ENCODE peak calls at places on chromosomes 4 and X, in seven cellular contexts. H, O, V, L, U, N and J are unnamed samples.

GRCh38 chr4:41256131-41256739 is 493 bp upstream of the UCHL1 start:
- DNase-seq in U (peak), V (no peak), O (no peak), N (peak), H (peak), L (peak), J (peak)

GRCh38 chr4:90718926-90719325 is 591.7 kb downstream of the CCSER1 start:
- DNase-seq in N (peak), V (no peak), H (no peak), O (no peak), L (no peak), U (no peak), J (no peak)

GRCh38 chrX:119690921-119691716 is 1.8 kb downstream of the SEPTIN6 start:
- DNase-seq in O (no peak), V (no peak), H (no peak), L (peak), N (peak), U (no peak), J (peak)

GRCh38 chr4:152696764-152697250 is 17.0 kb upstream of the TMEM154 start:
- DNase-seq in U (peak), L (no peak), V (no peak), H (peak), N (peak), O (no peak), J (peak)

GRCh38 chr4:110516106-110516922 is 40.4 kb downstream of the ENPEP start:
- DNase-seq in O (peak), L (peak), U (peak), H (peak), V (peak), N (peak), J (peak)

GRCh38 chrX:68354869-68355628 is 78.2 kb downstream of the OPHN1 start:
- DNase-seq in L (no peak), H (no peak), N (no peak), U (no peak), V (no peak), O (no peak), J (peak)

GRCh38 chrX:34612036-34612435 is 45.0 kb downstream of the TMEM47 start:
- DNase-seq in L (no peak), H (no peak), N (no peak), O (no peak), U (no peak), V (no peak), J (no peak)

GRCh38 chrX:826448-826847 is 195.9 kb downstream of the SHOX start:
- DNase-seq in N (peak), U (no peak), L (peak), O (no peak), H (no peak), V (no peak), J (peak)

GRCh38 chr4:83852085-83852451 is 316.2 kb downstream of the GPAT3 start:
- DNase-seq in O (no peak), U (no peak), H (no peak), L (peak), V (no peak), N (peak), J (peak)

GRCh38 chr4:67549123-67549522 is 3.8 kb upstream of the CENPC start:
- DNase-seq in V (no peak), L (no peak), N (no peak), O (no peak), H (no peak), U (no peak), J (peak)

GRCh38 chrX:106899276-106899675 is 3.9 kb downstream of the RIPPLY1 start:
- DNase-seq in N (no peak), U (no peak), V (no peak), O (no peak), H (no peak), L (no peak), J (no peak)

GRCh38 chr4:31045724-31046318 is 325.7 kb downstream of the PCDH7 start:
- DNase-seq in N (no peak), L (no peak), O (no peak), V (no peak), U (no peak), H (no peak), J (peak)

GRCh38 chrX:127552571-127552970 is 499.6 kb downstream of the ACTRT1 start:
- DNase-seq in L (no peak), H (no peak), U (no peak), N (no peak), V (no peak), O (no peak), J (no peak)

GRCh38 chr4:36255575-36255974 is 11.3 kb upstream of the ARAP2 start:
- DNase-seq in N (no peak), L (no peak), H (no peak), O (no peak), V (no peak), U (no peak), J (no peak)

GRCh38 chr4:71595576-71596108 is 188.2 kb downstream of the GC start:
- DNase-seq in H (no peak), N (no peak), V (no peak), U (no peak), L (no peak), O (no peak), J (no peak)

GRCh38 chr4:92299152-92299551 is 4.6 kb upstream of the GRID2 start:
- DNase-seq in V (no peak), O (no peak), N (no peak), U (no peak), H (no peak), L (no peak), J (peak)

GRCh38 chr4:89438102-89438831 is 130.7 kb upstream of the GPRIN3 start:
- DNase-seq in O (peak), H (peak), N (peak), U (no peak), L (peak), V (peak), J (peak)

GRCh38 chrX:66074920-66075879 is 35.3 kb upstream of the VSIG4 start:
- DNase-seq in N (no peak), U (no peak), O (peak), V (no peak), L (no peak), H (no peak), J (no peak)

GRCh38 chr4:78654809-78655208 is 103.2 kb downstream of the ANXA3 start:
- DNase-seq in L (peak), U (no peak), N (no peak), V (no peak), O (no peak), H (no peak), J (no peak)

GRCh38 chr4:22427676-22428075 is 88.2 kb downstream of the ADGRA3 start:
- DNase-seq in V (no peak), O (no peak), U (no peak), H (no peak), N (no peak), L (no peak), J (no peak)

GRCh38 chrX:115138040-115138439 is 51.2 kb upstream of the RBMXL3 start:
- DNase-seq in L (no peak), O (no peak), H (no peak), U (no peak), V (no peak), N (no peak), J (no peak)